ENCODE peak calls at places on chromosomes 7 and 10, in seven cellular contexts. D is GM20000, J is MG63, Q is H4, R is heart right ventricle, N is skeletal muscle cell, O is endothelial cell. Y is an unnamed sample.

GRCh38 chr10:990808-991207 is 2.6 kb downstream of the GTPBP4 start:
- DNase-seq in D (no peak), J (no peak), Q (no peak), R (no peak), N (no peak), O (no peak), Y (no peak)

GRCh38 chr10:120735773-120736371 is 115.3 kb upstream of the WDR11 start:
- DNase-seq in D (peak), J (no peak), Q (peak), R (no peak), N (no peak), O (no peak), Y (no peak)

GRCh38 chr7:106779877-106780276 is 85.2 kb upstream of the PIK3CG start:
- DNase-seq in D (no peak), J (peak), Q (peak), R (no peak), N (no peak), O (peak), Y (peak)

GRCh38 chr7:128431221-128431620 is 21.4 kb upstream of the IMPDH1 start:
- DNase-seq in D (no peak), J (no peak), Q (no peak), R (no peak), N (no peak), O (no peak), Y (no peak)

GRCh38 chr7:106658504-106659368 is 2.2 kb downstream of the CCDC71L start:
- DNase-seq in D (no peak), J (no peak), Q (no peak), R (no peak), N (no peak), O (no peak), Y (no peak)

GRCh38 chr7:64562621-64563275 is at the start of gene ZNF680:
- DNase-seq in D (peak), J (peak), Q (peak), R (peak), N (peak), O (peak), Y (peak)

GRCh38 chr10:101611506-101611905 is 23.4 kb downstream of the DPCD start:
- DNase-seq in D (no peak), J (peak), Q (no peak), R (no peak), N (no peak), O (no peak), Y (no peak)

GRCh38 chr7:99843808-99844207 is 16.0 kb downstream of the CYP3A43 start:
- DNase-seq in D (no peak), J (no peak), Q (no peak), R (no peak), N (no peak), O (no peak), Y (no peak)

GRCh38 chr7:106031271-106032029 is 68.4 kb downstream of the CDHR3 start:
- DNase-seq in D (no peak), J (no peak), Q (no peak), R (no peak), N (no peak), O (peak), Y (no peak)

GRCh38 chr7:3722396-3722846 is 421.4 kb downstream of the SDK1 start:
- DNase-seq in D (no peak), J (no peak), Q (no peak), R (no peak), N (peak), O (peak), Y (no peak)

GRCh38 chr7:81482600-81483186 is 287.2 kb downstream of the HGF start:
- DNase-seq in D (peak), J (no peak), Q (peak), R (no peak), N (no peak), O (no peak), Y (no peak)

GRCh38 chr10:11667756-11668155 is 56.3 kb upstream of the USP6NL start:
- DNase-seq in D (no peak), J (no peak), Q (no peak), R (no peak), N (no peak), O (no peak), Y (no peak)

GRCh38 chr10:31707578-31708411 is 220.8 kb downstream of the ARHGAP12 start:
- DNase-seq in D (peak), J (peak), Q (no peak), R (peak), N (no peak), O (peak), Y (no peak)

GRCh38 chr7:101169838-101170531 is 4.6 kb upstream of the VGF start:
- DNase-seq in D (peak), J (peak), Q (peak), R (peak), N (no peak), O (peak), Y (peak)

GRCh38 chr10:98555011-98555619 is 108.4 kb upstream of the HPS1 start:
- DNase-seq in D (no peak), J (no peak), Q (no peak), R (no peak), N (no peak), O (peak), Y (no peak)

GRCh38 chr10:127207081-127207480 is 10.7 kb upstream of the INSYN2A start:
- DNase-seq in D (no peak), J (no peak), Q (no peak), R (no peak), N (no peak), O (no peak), Y (no peak)

GRCh38 chr7:16889851-16890443 is 8.2 kb upstream of the AGR3 start:
- DNase-seq in D (no peak), J (no peak), Q (peak), R (no peak), N (no peak), O (no peak), Y (no peak)

GRCh38 chr7:1872191-1873069 is 202.4 kb downstream of the ELFN1 start:
- DNase-seq in D (no peak), J (no peak), Q (no peak), R (no peak), N (no peak), O (no peak), Y (no peak)

GRCh38 chr7:27112361-27112760 is 9.9 kb upstream of the HOXA2 start:
- DNase-seq in D (no peak), J (no peak), Q (no peak), R (no peak), N (no peak), O (no peak), Y (peak)

GRCh38 chr10:132110091-132110490 is 44.3 kb downstream of the JAKMIP3 start:
- DNase-seq in D (no peak), J (no peak), Q (no peak), R (no peak), N (no peak), O (peak), Y (no peak)

GRCh38 chr10:103986360-103986759 is 19.4 kb downstream of the SLK start:
- DNase-seq in D (no peak), J (no peak), Q (no peak), R (no peak), N (no peak), O (no peak), Y (no peak)

GRCh38 chr7:194257-194995 is 2.1 kb downstream of the FAM20C start:
- DNase-seq in D (no peak), J (no peak), Q (peak), R (no peak), N (peak), O (no peak), Y (no peak)

GRCh38 chr10:119859422-119860258 is 13.0 kb downstream of the MCMBP start:
- DNase-seq in D (peak), J (no peak), Q (peak), R (no peak), N (no peak), O (no peak), Y (peak)

GRCh38 chr7:158613481-158613880 is 25.9 kb upstream of the PTPRN2 start:
- DNase-seq in D (peak), J (no peak), Q (peak), R (no peak), N (no peak), O (no peak), Y (peak)

GRCh38 chr10:132396495-132397035 is 435 bp upstream of the PWWP2B start:
- DNase-seq in D (peak), J (peak), Q (no peak), R (peak), N (no peak), O (peak), Y (no peak)

GRCh38 chr10:89805599-89806013 is 104.2 kb downstream of the KIF20B start:
- DNase-seq in D (peak), J (no peak), Q (no peak), R (no peak), N (no peak), O (no peak), Y (no peak)

GRCh38 chr7:2109936-2110585 is 122.7 kb downstream of the MAD1L1 start:
- DNase-seq in D (peak), J (peak), Q (peak), R (no peak), N (peak), O (no peak), Y (peak)

Y was measured in Caki2.